ENCODE peak calls at places on chromosomes 3 and 15, in four cellular contexts. One of them, this sample, is unnamed.

GRCh38 chr3:51379301-51379700 is 5.8 kb upstream of the MANF start:
- DNase-seq in H1: no peak
- DNase-seq in HepG2: no peak
- DNase-seq in K562: no peak
- DNase-seq in this sample: no peak

GRCh38 chr3:111733856-111734255 is 125.2 kb upstream of the PHLDB2 start:
- DNase-seq in H1: no peak
- DNase-seq in HepG2: no peak
- DNase-seq in K562: no peak
- DNase-seq in this sample: no peak

GRCh38 chr3:32200490-32200889 is 38.0 kb upstream of the CMTM8 start:
- DNase-seq in H1: no peak
- DNase-seq in HepG2: no peak
- DNase-seq in K562: no peak
- DNase-seq in this sample: no peak

GRCh38 chr3:43765417-43766030 is 74.8 kb downstream of the ABHD5 start:
- DNase-seq in H1: no peak
- DNase-seq in HepG2: no peak
- DNase-seq in K562: no peak
- DNase-seq in this sample: no peak

GRCh38 chr15:70892002-70892911 is at the start of the genes LRRC49 and THAP10:
- DNase-seq in H1: peak
- DNase-seq in HepG2: peak
- DNase-seq in K562: peak
- DNase-seq in this sample: peak

GRCh38 chr15:88646951-88647350 is 8.1 kb downstream of the ISG20 start:
- DNase-seq in H1: no peak
- DNase-seq in HepG2: no peak
- DNase-seq in K562: no peak
- DNase-seq in this sample: no peak

GRCh38 chr15:71934446-71934845 is 124.1 kb downstream of the NR2E3 start:
- DNase-seq in H1: no peak
- DNase-seq in HepG2: no peak
- DNase-seq in K562: no peak
- DNase-seq in this sample: no peak

GRCh38 chr15:25884354-25884753 is 21.2 kb upstream of the ATP10A start:
- DNase-seq in H1: no peak
- DNase-seq in HepG2: no peak
- DNase-seq in K562: no peak
- DNase-seq in this sample: no peak

DNA sequence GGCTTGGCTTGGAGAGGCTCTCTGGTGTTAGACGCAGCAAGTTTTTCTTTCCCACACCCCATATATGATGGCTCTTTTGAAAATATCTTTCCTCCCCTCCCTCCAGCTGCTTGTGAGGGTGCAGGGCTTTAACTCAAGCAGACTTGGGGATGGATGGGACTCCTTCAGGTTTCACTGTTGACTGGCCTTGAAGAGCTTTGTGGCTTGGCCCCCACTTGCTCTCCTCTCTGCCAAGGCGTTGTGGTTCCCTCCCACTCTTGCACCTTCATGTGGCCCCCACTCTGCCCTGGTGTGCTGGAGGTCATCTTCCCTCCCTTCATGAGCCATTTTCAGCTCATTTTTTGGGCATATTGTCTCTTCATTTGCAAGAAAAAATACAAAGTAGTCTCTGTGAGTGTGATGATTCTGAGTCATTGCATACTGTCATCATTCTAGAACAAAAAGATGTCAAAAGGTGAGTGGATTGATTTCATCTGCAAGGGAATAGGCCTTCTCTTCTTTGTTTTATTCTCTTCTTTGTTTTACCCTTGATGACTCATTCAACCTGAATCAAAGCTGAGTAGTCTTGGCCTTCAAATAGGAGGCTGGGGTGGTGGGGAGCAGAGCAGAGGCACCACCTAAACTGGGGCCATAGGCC is 25.5 kb downstream of the CYP19A1 start:
- DNase-seq in H1: no peak
- DNase-seq in HepG2: peak
- DNase-seq in K562: no peak
- DNase-seq in this sample: no peak
- TF ChIP-seq JUN in H1: no peak
- TF ChIP-seq JUN in HepG2: no peak
- TF ChIP-seq JUN in K562: no peak
- TF ChIP-seq JUN in this sample: no peak

DNA sequence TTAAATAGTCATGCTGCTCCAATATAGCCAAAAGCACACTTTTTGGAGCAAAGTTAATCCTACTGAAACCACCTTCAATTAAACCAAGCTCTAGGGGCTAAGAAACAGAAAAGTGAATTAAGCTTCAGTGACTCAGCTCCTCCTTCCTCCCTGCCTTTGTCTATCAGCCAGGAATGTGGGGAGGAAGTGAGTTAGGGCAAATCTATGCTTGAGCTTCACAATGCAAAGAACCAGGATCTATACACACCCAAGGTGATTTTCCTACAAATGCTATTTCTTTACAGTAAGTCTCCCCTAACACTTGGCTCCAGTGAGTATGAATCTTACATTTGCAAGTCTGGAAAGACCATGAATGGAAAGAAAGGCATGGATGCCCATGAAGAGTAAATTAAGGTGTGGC is 212.1 kb downstream of the P3H2 start:
- DNase-seq in H1: peak
- DNase-seq in HepG2: no peak
- DNase-seq in K562: no peak
- DNase-seq in this sample: peak
- TF ChIP-seq RAD21 in H1: no peak
- TF ChIP-seq RAD21 in HepG2: no peak
- TF ChIP-seq RAD21 in K562: no peak
- TF ChIP-seq RAD21 in this sample: no peak

DNA sequence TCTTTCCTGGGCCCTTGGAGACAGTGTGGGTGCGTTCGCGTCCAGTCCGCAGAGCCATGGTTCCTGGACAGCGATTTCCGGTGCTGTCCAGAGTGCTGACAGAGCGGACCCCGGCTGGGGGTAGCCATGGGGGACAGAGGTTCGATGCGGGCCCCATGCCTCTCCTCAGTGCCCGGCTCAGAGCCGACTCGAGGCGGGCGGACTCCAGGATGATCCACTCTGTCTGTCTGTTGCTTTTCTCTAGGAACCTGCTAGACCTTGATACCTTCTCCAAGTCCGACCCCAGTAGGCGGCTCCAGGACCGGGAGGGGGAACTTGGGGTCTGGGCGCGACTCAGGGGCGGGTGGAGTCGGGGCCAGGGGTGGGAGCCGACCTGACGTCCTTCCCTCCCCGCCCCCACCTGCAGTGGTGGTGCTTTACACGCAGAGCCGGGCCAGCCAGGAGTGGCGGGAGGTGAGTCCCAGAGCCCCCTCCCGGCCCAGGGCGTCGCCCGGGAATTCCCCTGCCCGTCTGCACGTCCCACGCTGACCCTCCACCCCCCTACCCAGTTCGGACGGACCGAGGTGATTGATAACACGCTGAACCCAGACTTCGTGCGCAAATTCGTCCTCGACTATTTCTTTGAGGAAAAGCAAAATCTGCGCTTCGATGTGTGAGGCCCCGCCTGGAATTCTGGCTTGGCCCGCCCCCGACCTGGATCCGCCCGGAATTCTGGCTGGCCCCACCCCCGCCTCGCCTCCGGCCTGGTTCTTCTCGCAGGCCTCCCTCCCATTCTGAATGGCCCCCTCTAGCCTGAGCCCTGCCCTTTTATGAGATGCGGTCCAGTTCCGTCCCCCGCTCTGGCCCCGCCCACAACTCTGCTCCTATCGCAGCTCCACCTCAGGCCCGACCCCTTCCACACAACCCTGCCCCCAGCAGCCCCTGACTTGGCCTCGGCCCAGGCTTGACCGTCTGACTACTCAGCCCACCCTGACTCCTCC is 1.0 kb downstream of the CPNE9 start:
- DNase-seq in H1: peak
- DNase-seq in HepG2: peak
- DNase-seq in K562: peak
- DNase-seq in this sample: peak
- TF ChIP-seq JUN in H1: no peak
- TF ChIP-seq JUN in HepG2: no peak
- TF ChIP-seq JUN in K562: no peak
- TF ChIP-seq JUN in this sample: no peak

GRCh38 chr3:127034195-127034989 is 51.5 kb downstream of the PLXNA1 start:
- DNase-seq in H1: no peak
- DNase-seq in HepG2: no peak
- DNase-seq in K562: no peak
- DNase-seq in this sample: no peak

GRCh38 chr3:127037021-127037400 is 54.1 kb downstream of the PLXNA1 start:
- DNase-seq in H1: no peak
- DNase-seq in HepG2: no peak
- DNase-seq in K562: no peak
- DNase-seq in this sample: no peak

GRCh38 chr3:127034990-127035652 is 52.2 kb downstream of the PLXNA1 start:
- DNase-seq in H1: no peak
- DNase-seq in HepG2: no peak
- DNase-seq in K562: no peak
- DNase-seq in this sample: no peak

GRCh38 chr3:127036209-127037020 is 53.5 kb downstream of the PLXNA1 start:
- DNase-seq in H1: no peak
- DNase-seq in HepG2: no peak
- DNase-seq in K562: no peak
- DNase-seq in this sample: no peak

GRCh38 chr3:127035672-127036071 is 52.8 kb downstream of the PLXNA1 start:
- DNase-seq in H1: no peak
- DNase-seq in HepG2: no peak
- DNase-seq in K562: no peak
- DNase-seq in this sample: peak
- TF ChIP-seq RAD21 in H1: no peak
- TF ChIP-seq RAD21 in HepG2: no peak
- TF ChIP-seq RAD21 in K562: no peak
- TF ChIP-seq RAD21 in this sample: no peak

GRCh38 chr3:178107804-178108203 is 428.4 kb upstream of the KCNMB2 start:
- DNase-seq in H1: no peak
- DNase-seq in HepG2: no peak
- DNase-seq in K562: no peak
- DNase-seq in this sample: no peak
- TF ChIP-seq JUN in H1: no peak
- TF ChIP-seq JUN in HepG2: no peak
- TF ChIP-seq JUN in K562: no peak
- TF ChIP-seq JUN in this sample: no peak

DNA sequence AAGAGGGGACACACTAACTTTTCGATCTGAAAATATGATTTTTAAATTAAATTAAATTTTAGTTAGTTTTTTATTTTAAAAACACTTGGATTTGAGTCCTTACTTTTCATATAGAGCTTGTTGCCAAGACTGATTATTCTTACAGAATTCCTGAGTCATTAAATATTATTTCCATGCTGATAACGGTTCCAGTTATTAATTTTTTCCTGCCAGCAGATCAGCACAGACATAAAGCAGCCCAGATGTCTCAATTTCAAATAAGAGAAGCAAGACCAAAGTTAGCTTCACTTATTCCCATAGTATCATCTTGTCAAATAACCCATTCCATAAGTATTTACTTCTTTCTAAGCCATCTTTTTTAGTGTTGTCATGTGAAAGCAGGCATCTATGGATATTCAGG is 75.3 kb downstream of the SSR3 start:
- DNase-seq in H1: no peak
- DNase-seq in HepG2: no peak
- DNase-seq in K562: no peak
- DNase-seq in this sample: no peak
- TF ChIP-seq RAD21 in H1: no peak
- TF ChIP-seq RAD21 in HepG2: no peak
- TF ChIP-seq RAD21 in K562: no peak
- TF ChIP-seq RAD21 in this sample: no peak

This sample was measured in A549.